ENCODE peak calls at places on chromosomes 1 and 21, in four cellular contexts. F is AG08395, U is posterior vena cava, T is type B pancreatic cell. M is an unnamed sample.

GRCh38 chr1:223421025-223421424 is 27.8 kb downstream of the CCDC185 start:
- DNase-seq in T (no peak), U (no peak), F (no peak), M (no peak)

GRCh38 chr1:206455681-206456344 is 14.5 kb upstream of the IKBKE start:
- DNase-seq in U (no peak), T (no peak), F (no peak), M (no peak)

GRCh38 chr1:66996018-66996682 is 57.8 kb downstream of the SLC35D1 start:
- DNase-seq in U (no peak), T (no peak), F (peak; percentile 64), M (peak; percentile 49)

GRCh38 chr21:42003051-42003461 is 7.1 kb downstream of the ZBTB21 start:
- DNase-seq in U (no peak), T (no peak), F (peak; percentile 43), M (no peak)

GRCh38 chr1:172485626-172486025 is 41.8 kb upstream of the PIGC start:
- DNase-seq in T (no peak), F (no peak), U (no peak), M (no peak)

GRCh38 chr1:153441238-153441755 is 19.2 kb downstream of the S100A7 start:
- DNase-seq in F (no peak), T (no peak), U (no peak), M (no peak)

GRCh38 chr1:199913313-199913712 is 114.2 kb upstream of the NR5A2 start:
- DNase-seq in F (no peak), U (no peak), T (no peak), M (no peak)

GRCh38 chr21:46550511-46550941 is 54.4 kb downstream of the S100B start:
- DNase-seq in T (no peak), U (no peak), F (no peak), M (no peak)

GRCh38 chr21:43598416-43599120 is 60.7 kb downstream of the HSF2BP start:
- DNase-seq in U (no peak), F (peak; percentile 18), T (no peak), M (no peak)

GRCh38 chr21:38171723-38172344 is 85.0 kb upstream of the KCNJ15 start:
- DNase-seq in T (no peak), U (no peak), F (peak; percentile 55), M (no peak)

GRCh38 chr1:184476187-184476586 is 89.4 kb downstream of the C1orf21 start:
- DNase-seq in T (no peak), U (no peak), F (no peak), M (no peak)

GRCh38 chr1:242828828-242829227 is 304.3 kb upstream of the PLD5 start:
- DNase-seq in U (no peak), F (no peak), T (no peak), M (no peak)

GRCh38 chr1:205510308-205510950 is 6.0 kb downstream of the CDK18 start:
- DNase-seq in F (no peak), U (no peak), T (no peak), M (no peak)

GRCh38 chr1:201999625-202000238 is 10.7 kb upstream of the ELF3 start:
- DNase-seq in F (peak; percentile 68), U (no peak), T (no peak), M (no peak)

GRCh38 chr1:156826596-156826995 is 9.9 kb upstream of the SH2D2A start:
- DNase-seq in U (no peak), T (no peak), F (no peak), M (no peak)

GRCh38 chr1:40998668-40999067 is 19.2 kb downstream of the CTPS1 start:
- DNase-seq in F (no peak), T (no peak), U (no peak), M (no peak)

GRCh38 chr21:20728691-20729090 is 269.5 kb upstream of the NCAM2 start:
- DNase-seq in U (no peak), F (no peak), T (no peak), M (no peak)

GRCh38 chr1:110605901-110606783 is at the start of gene KCNA2:
- DNase-seq in U (peak; percentile 81), F (peak; percentile 22), T (no peak), M (no peak)

GRCh38 chr1:150293433-150294253 is at the start of gene MRPS21:
- DNase-seq in F (peak; percentile 91), U (peak; percentile 96), T (peak; percentile 86), M (peak; percentile 82)

GRCh38 chr21:20215959-20216358 is 782.2 kb upstream of the NCAM2 start:
- DNase-seq in F (no peak), T (no peak), U (peak; percentile 43), M (no peak)

GRCh38 chr1:29290414-29290980 is 54.2 kb downstream of the PTPRU start:
- DNase-seq in T (no peak), U (no peak), F (no peak), M (no peak)

GRCh38 chr21:26806734-26807372 is 38.4 kb downstream of the ADAMTS1 start:
- DNase-seq in T (no peak), U (no peak), F (peak; percentile 10), M (no peak)

GRCh38 chr1:219567341-219567947 is 45.5 kb downstream of the ZC3H11B start:
- DNase-seq in F (peak; percentile 63), U (no peak), T (no peak), M (no peak)

GRCh38 chr1:27564710-27565649 is 39.0 kb downstream of the AHDC1 start:
- DNase-seq in U (no peak), T (no peak), F (no peak), M (no peak)

GRCh38 chr1:151108331-151108730 is 37.8 kb downstream of the GABPB2 start:
- DNase-seq in T (no peak), F (no peak), U (peak; percentile 63), M (no peak)

GRCh38 chr21:31204801-31205200 is 139.3 kb downstream of the TIAM1 start:
- DNase-seq in T (no peak), U (no peak), F (no peak), M (no peak)

M was measured in PC-9.